ENCODE peak calls at places on chromosomes 5 and 9, in ten cellular contexts. One of them, this sample, is unnamed.

GRCh38 chr5:108472237-108472636 is 90.3 kb upstream of the FBXL17 start:
- DNase-seq in left lung: no peak
- DNase-seq in stomach: no peak
- DNase-seq in tibial artery: no peak
- DNase-seq in CD4-positive, alpha-beta memory T cell: no peak
- DNase-seq in cardiac muscle cell: no peak
- DNase-seq in aorta: no peak
- DNase-seq in fibroblast of lung: peak; percentile 12
- DNase-seq in transverse colon: no peak
- DNase-seq in HCT116: no peak
- DNase-seq in this sample: no peak

GRCh38 chr9:14554866-14555265 is 138.4 kb downstream of the ZDHHC21 start:
- DNase-seq in left lung: no peak
- DNase-seq in stomach: no peak
- DNase-seq in tibial artery: no peak
- DNase-seq in CD4-positive, alpha-beta memory T cell: no peak
- DNase-seq in cardiac muscle cell: peak; percentile 29
- DNase-seq in aorta: no peak
- DNase-seq in fibroblast of lung: no peak
- DNase-seq in transverse colon: no peak
- DNase-seq in HCT116: no peak
- DNase-seq in this sample: no peak

GRCh38 chr9:135301271-135302263 is 178.0 kb upstream of the PPP1R26 start:
- DNase-seq in left lung: peak; percentile 72
- DNase-seq in stomach: no peak
- DNase-seq in tibial artery: no peak
- DNase-seq in CD4-positive, alpha-beta memory T cell: no peak
- DNase-seq in cardiac muscle cell: no peak
- DNase-seq in aorta: no peak
- DNase-seq in fibroblast of lung: no peak
- DNase-seq in transverse colon: no peak
- DNase-seq in HCT116: no peak
- DNase-seq in this sample: no peak

GRCh38 chr5:130985776-130986175 is 179.3 kb downstream of the HINT1 start:
- DNase-seq in left lung: no peak
- DNase-seq in stomach: no peak
- DNase-seq in tibial artery: no peak
- DNase-seq in CD4-positive, alpha-beta memory T cell: no peak
- DNase-seq in cardiac muscle cell: no peak
- DNase-seq in aorta: no peak
- DNase-seq in fibroblast of lung: no peak
- DNase-seq in transverse colon: no peak
- DNase-seq in HCT116: no peak
- DNase-seq in this sample: no peak

GRCh38 chr5:32092938-32093812 is 80.9 kb downstream of the GOLPH3 start:
- DNase-seq in left lung: no peak
- DNase-seq in stomach: peak; percentile 63
- DNase-seq in tibial artery: no peak
- DNase-seq in CD4-positive, alpha-beta memory T cell: peak; percentile 45
- DNase-seq in cardiac muscle cell: peak; percentile 85
- DNase-seq in aorta: no peak
- DNase-seq in fibroblast of lung: peak; percentile 68
- DNase-seq in transverse colon: peak; percentile 54
- DNase-seq in HCT116: peak; percentile 52
- DNase-seq in this sample: peak; percentile 59

GRCh38 chr9:4984171-4984570 is 901 bp upstream of the JAK2 start:
- DNase-seq in left lung: no peak
- DNase-seq in stomach: no peak
- DNase-seq in tibial artery: no peak
- DNase-seq in CD4-positive, alpha-beta memory T cell: no peak
- DNase-seq in cardiac muscle cell: no peak
- DNase-seq in aorta: no peak
- DNase-seq in fibroblast of lung: no peak
- DNase-seq in transverse colon: no peak
- DNase-seq in HCT116: peak; percentile 19
- DNase-seq in this sample: no peak

GRCh38 chr9:4508246-4508906 is 18.1 kb downstream of the SLC1A1 start:
- DNase-seq in left lung: no peak
- DNase-seq in stomach: no peak
- DNase-seq in tibial artery: no peak
- DNase-seq in CD4-positive, alpha-beta memory T cell: no peak
- DNase-seq in cardiac muscle cell: peak; percentile 13
- DNase-seq in aorta: no peak
- DNase-seq in fibroblast of lung: peak; percentile 63
- DNase-seq in transverse colon: no peak
- DNase-seq in HCT116: no peak
- DNase-seq in this sample: no peak

GRCh38 chr9:134871941-134872340 is 8.7 kb upstream of the FCN2 start:
- DNase-seq in left lung: no peak
- DNase-seq in stomach: no peak
- DNase-seq in tibial artery: no peak
- DNase-seq in CD4-positive, alpha-beta memory T cell: no peak
- DNase-seq in cardiac muscle cell: peak; percentile 29
- DNase-seq in aorta: peak; percentile 31
- DNase-seq in fibroblast of lung: no peak
- DNase-seq in transverse colon: no peak
- DNase-seq in HCT116: no peak
- DNase-seq in this sample: no peak

GRCh38 chr9:110440796-110441195 is 103.1 kb upstream of the TXNDC8 start:
- DNase-seq in left lung: no peak
- DNase-seq in stomach: no peak
- DNase-seq in tibial artery: no peak
- DNase-seq in CD4-positive, alpha-beta memory T cell: no peak
- DNase-seq in cardiac muscle cell: peak; percentile 5
- DNase-seq in aorta: no peak
- DNase-seq in fibroblast of lung: no peak
- DNase-seq in transverse colon: no peak
- DNase-seq in HCT116: no peak
- DNase-seq in this sample: no peak

GRCh38 chr9:110446171-110446570 is 108.5 kb upstream of the TXNDC8 start:
- DNase-seq in left lung: no peak
- DNase-seq in stomach: no peak
- DNase-seq in tibial artery: no peak
- DNase-seq in CD4-positive, alpha-beta memory T cell: no peak
- DNase-seq in cardiac muscle cell: no peak
- DNase-seq in aorta: no peak
- DNase-seq in fibroblast of lung: no peak
- DNase-seq in transverse colon: no peak
- DNase-seq in HCT116: no peak
- DNase-seq in this sample: no peak

GRCh38 chr9:110443146-110443877 is 105.6 kb upstream of the TXNDC8 start:
- DNase-seq in left lung: no peak
- DNase-seq in stomach: no peak
- DNase-seq in tibial artery: no peak
- DNase-seq in CD4-positive, alpha-beta memory T cell: no peak
- DNase-seq in cardiac muscle cell: peak; percentile 86
- DNase-seq in aorta: no peak
- DNase-seq in fibroblast of lung: peak; percentile 76
- DNase-seq in transverse colon: no peak
- DNase-seq in HCT116: no peak
- DNase-seq in this sample: no peak

GRCh38 chr9:110444911-110445310 is 107.2 kb upstream of the TXNDC8 start:
- DNase-seq in left lung: no peak
- DNase-seq in stomach: no peak
- DNase-seq in tibial artery: no peak
- DNase-seq in CD4-positive, alpha-beta memory T cell: no peak
- DNase-seq in cardiac muscle cell: peak; percentile 88
- DNase-seq in aorta: no peak
- DNase-seq in fibroblast of lung: peak; percentile 94
- DNase-seq in transverse colon: no peak
- DNase-seq in HCT116: no peak
- DNase-seq in this sample: no peak

DNA sequence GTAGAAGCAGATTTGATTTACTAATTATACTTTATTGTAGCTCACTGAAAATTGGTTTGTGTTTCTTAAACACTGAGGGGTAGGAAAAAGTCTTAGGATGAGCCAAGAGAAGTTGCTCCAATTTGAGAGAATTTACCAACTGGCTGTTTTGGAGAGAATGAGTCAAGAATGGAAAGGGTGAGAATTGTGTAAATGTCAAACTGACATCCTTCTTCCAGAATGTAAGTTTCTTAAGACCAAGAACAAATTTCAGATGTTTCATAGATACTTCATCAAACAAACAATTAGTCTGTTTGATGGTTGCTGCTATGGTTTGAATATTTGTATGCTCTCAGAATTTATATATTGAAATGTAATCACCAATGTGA is 106.2 kb upstream of the TXNDC8 start:
- DNase-seq in left lung: no peak
- DNase-seq in stomach: no peak
- DNase-seq in tibial artery: no peak
- DNase-seq in CD4-positive, alpha-beta memory T cell: no peak
- DNase-seq in cardiac muscle cell: peak; percentile 76
- DNase-seq in aorta: no peak
- DNase-seq in fibroblast of lung: peak; percentile 61
- DNase-seq in transverse colon: no peak
- DNase-seq in HCT116: no peak
- DNase-seq in this sample: no peak
- H3K27ac ChIP-seq in left lung: no peak overlapping the region
- H3K27ac ChIP-seq in stomach: no peak overlapping the region
- H3K27ac ChIP-seq in tibial artery: no peak overlapping the region
- H3K27ac ChIP-seq in CD4-positive, alpha-beta memory T cell: no peak overlapping the region
- H3K27ac ChIP-seq in cardiac muscle cell: no peak overlapping the region
- H3K27ac ChIP-seq in aorta: no peak overlapping the region
- H3K27ac ChIP-seq in fibroblast of lung: peak overlapping the region; percentile 65
- H3K27ac ChIP-seq in transverse colon: no peak overlapping the region
- H3K27ac ChIP-seq in HCT116: no peak overlapping the region
- H3K27ac ChIP-seq in this sample: no peak overlapping the region

DNA sequence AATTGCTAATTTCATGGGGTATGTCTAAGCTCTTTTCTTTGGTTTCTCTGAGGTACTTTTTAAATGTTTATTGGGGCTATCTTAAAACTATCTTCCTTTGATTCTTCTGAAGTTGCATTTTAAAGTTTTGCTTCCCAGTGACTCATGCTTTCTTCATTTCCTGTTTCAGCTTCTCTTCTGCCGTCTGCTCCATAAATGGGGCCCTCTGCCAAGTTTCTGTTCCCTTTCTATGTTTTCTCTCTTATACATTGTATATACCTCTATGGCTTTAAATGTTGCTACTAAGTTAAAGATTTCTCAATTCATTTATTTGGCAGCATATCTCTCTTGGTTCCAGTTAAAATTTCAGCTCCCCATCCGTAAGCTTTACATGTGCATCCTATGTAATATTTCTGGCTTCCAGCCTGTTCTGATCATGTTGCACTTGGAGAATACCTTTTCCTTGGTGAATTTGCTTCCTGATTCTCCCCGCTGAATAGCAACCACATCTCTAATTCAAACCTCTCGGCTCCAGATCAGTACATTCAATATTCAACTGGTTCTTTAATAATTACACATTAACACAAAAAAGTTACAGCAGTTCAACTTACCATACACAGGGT is 125.3 kb downstream of the ST8SIA4 start:
- DNase-seq in left lung: no peak
- DNase-seq in stomach: no peak
- DNase-seq in tibial artery: no peak
- DNase-seq in CD4-positive, alpha-beta memory T cell: no peak
- DNase-seq in cardiac muscle cell: peak; percentile 88
- DNase-seq in aorta: no peak
- DNase-seq in fibroblast of lung: peak; percentile 85
- DNase-seq in transverse colon: peak; percentile 37
- DNase-seq in HCT116: peak; percentile 29
- DNase-seq in this sample: no peak
- H3K4me3 ChIP-seq in left lung: no peak overlapping the region
- H3K4me3 ChIP-seq in stomach: no peak overlapping the region
- H3K4me3 ChIP-seq in tibial artery: no peak overlapping the region
- H3K4me3 ChIP-seq in CD4-positive, alpha-beta memory T cell: no peak overlapping the region
- H3K4me3 ChIP-seq in cardiac muscle cell: no peak overlapping the region
- H3K4me3 ChIP-seq in aorta: no peak overlapping the region
- H3K4me3 ChIP-seq in fibroblast of lung: peak overlapping the region; percentile 23
- H3K4me3 ChIP-seq in transverse colon: no peak overlapping the region
- H3K4me3 ChIP-seq in HCT116: no peak overlapping the region
- H3K4me3 ChIP-seq in this sample: no peak overlapping the region

DNA sequence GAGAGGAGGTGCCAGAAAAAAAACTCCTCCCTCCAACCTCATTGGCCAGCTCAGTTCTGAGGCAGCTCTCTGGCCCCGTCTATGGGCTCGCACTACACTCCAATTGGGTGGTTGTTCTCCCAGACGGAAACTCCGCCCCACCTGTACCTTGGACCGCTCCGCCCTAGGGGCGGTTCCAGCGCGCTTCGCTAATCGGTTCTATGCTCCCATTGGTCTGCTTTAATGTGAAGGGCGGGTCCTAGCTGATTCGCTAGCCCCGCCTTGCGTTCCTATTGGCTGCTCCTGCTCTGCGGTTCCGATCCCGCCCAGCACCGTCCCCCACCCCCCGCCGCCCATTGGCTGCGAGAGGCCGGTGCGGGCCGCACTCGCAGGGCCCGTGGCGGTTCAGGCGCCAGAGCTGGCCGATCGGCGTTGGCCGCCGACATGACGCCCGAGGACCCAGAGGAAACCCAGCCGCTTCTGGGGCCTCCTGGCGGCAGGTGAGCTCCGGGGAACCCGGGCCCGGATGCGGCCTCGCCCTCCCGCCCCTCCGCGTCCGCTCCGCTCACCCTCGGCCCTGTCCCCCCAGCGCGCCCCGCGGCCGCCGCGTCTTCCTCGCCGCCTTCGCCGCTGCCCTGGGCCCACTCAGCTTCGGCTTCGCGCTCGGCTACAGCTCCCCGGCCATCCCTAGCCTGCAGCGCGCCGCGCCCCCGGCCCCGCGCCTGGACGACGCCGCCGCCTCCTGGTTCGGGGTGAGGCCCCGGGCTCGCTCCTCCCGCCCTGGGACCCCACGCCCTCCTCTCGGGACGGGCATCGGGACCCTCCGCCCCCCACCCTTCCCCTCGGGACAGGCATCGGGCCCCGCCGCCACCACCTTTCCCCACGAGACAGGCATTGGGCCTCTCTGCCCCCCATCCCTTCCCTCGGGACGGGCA is at the start of gene SLC2A8:
- DNase-seq in left lung: peak; percentile 96
- DNase-seq in stomach: peak; percentile 99
- DNase-seq in tibial artery: peak; percentile 100
- DNase-seq in CD4-positive, alpha-beta memory T cell: peak; percentile 93
- DNase-seq in cardiac muscle cell: peak; percentile 99
- DNase-seq in aorta: peak; percentile 99
- DNase-seq in fibroblast of lung: peak; percentile 98
- DNase-seq in transverse colon: peak; percentile 99
- DNase-seq in HCT116: peak; percentile 99
- DNase-seq in this sample: peak; percentile 99
- H3K27me3 ChIP-seq in left lung: no peaks in the 10 kb centered on the region
- H3K27me3 ChIP-seq in stomach: no peaks in the 10 kb centered on the region
- H3K27me3 ChIP-seq in tibial artery: no peaks in the 10 kb centered on the region
- H3K27me3 ChIP-seq in CD4-positive, alpha-beta memory T cell: peaks cover 48% of the 10 kb centered on the region
- H3K27me3 ChIP-seq in cardiac muscle cell: no peaks in the 10 kb centered on the region
- H3K27me3 ChIP-seq in aorta: no peaks in the 10 kb centered on the region
- H3K27me3 ChIP-seq in fibroblast of lung: no peaks in the 10 kb centered on the region
- H3K27me3 ChIP-seq in transverse colon: no peaks in the 10 kb centered on the region
- H3K27me3 ChIP-seq in HCT116: no peaks in the 10 kb centered on the region
- H3K27me3 ChIP-seq in this sample: no peaks in the 10 kb centered on the region

DNA sequence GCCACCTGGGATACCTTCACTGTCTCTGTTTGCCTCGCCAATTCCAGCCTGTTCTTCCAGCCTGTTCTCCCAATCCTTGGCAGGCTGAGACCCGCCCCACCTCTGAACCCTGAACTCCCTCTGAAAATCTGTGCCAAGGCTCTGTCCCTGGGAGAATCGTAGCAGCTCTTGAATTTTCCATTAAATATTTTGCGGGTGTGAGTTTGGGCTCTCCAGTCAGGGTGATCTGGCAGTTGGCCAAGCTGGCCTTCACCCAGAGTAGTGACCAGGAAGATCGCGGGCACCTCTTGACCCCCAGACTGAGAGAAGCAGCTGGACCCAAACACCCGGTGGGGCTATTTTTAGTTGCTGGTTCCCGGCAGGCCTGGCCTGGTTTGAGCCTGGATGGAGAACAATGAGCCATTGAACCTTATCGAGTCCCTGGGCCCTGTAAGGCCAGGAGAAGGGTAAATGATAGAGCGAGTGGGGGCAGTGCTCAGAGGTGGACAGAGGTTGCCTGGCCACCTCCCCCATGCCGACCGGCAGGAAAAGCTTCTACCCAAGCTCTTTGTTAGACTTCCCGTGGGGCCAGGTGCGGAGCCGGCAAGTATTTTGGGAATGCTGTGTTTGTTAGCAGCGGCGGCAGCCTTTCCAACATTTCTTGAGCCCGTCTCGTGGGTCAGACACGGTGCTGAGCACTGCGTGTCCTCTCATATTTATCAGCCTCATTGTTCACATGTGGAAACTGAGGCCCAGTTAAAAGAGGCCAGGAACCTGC is 146.2 kb downstream of the RGS3 start:
- DNase-seq in left lung: no peak
- DNase-seq in stomach: peak; percentile 97
- DNase-seq in tibial artery: peak; percentile 90
- DNase-seq in CD4-positive, alpha-beta memory T cell: no peak
- DNase-seq in cardiac muscle cell: peak; percentile 96
- DNase-seq in aorta: peak; percentile 95
- DNase-seq in fibroblast of lung: peak; percentile 62
- DNase-seq in transverse colon: peak; percentile 30
- DNase-seq in HCT116: no peak
- DNase-seq in this sample: peak; percentile 80
- H3K27ac ChIP-seq in left lung: peak overlapping the region; percentile 58
- H3K27ac ChIP-seq in stomach: peak overlapping the region; percentile 70
- H3K27ac ChIP-seq in tibial artery: peak overlapping the region; percentile 72
- H3K27ac ChIP-seq in CD4-positive, alpha-beta memory T cell: no peak overlapping the region
- H3K27ac ChIP-seq in cardiac muscle cell: peak overlapping the region; percentile 93
- H3K27ac ChIP-seq in aorta: peak overlapping the region; percentile 94
- H3K27ac ChIP-seq in fibroblast of lung: peak overlapping the region; percentile 37
- H3K27ac ChIP-seq in transverse colon: peak overlapping the region; percentile 25
- H3K27ac ChIP-seq in HCT116: no peak overlapping the region
- H3K27ac ChIP-seq in this sample: peak overlapping the region; percentile 38